ENCODE peak calls at places on chromosomes 4 and X, in nine cellular contexts. G is body of pancreas, N is neural progenitor cell, S is ovary, P is H1, T is vagina, V is WERI-Rb-1, Q is fibroblast of lung, X is fibroblast of the aortic adventitia. U is an unnamed sample.
A peak's percentile ranks its signal among the peaks of the same experiment; 100 is the strongest.

GRCh38 chr4:7222521-7222920 is 30.2 kb downstream of the SORCS2 start:
- DNase-seq in G (no peak), N (no peak), S (no peak), P (no peak), T (no peak), V (no peak), Q (no peak), X (no peak), U (no peak)

GRCh38 chrX:100408643-100409315 is 1.3 kb downstream of the PCDH19 start:
- DNase-seq in G (no peak), N (peak; percentile 55), S (peak; percentile 17), P (peak; percentile 56), T (no peak), V (no peak), Q (no peak), X (no peak), U (no peak)

GRCh38 chrX:24301060-24301459 is 12.8 kb downstream of the SUPT20HL2 start:
- DNase-seq in G (no peak), N (no peak), S (no peak), P (no peak), T (no peak), V (no peak), Q (no peak), X (peak; percentile 41), U (no peak)

GRCh38 chr4:171203425-171203824 is 609.8 kb upstream of the GALNTL6 start:
- DNase-seq in G (peak; percentile 20), N (no peak), S (no peak), P (no peak), T (no peak), V (no peak), Q (no peak), X (no peak), U (peak; percentile 2)

GRCh38 chr4:23135792-23136645 is 443.3 kb downstream of the GBA3 start:
- DNase-seq in G (no peak), N (peak; percentile 73), S (no peak), P (no peak), T (no peak), V (peak; percentile 33), Q (peak; percentile 68), X (peak; percentile 45), U (peak; percentile 50)

GRCh38 chr4:3070709-3071500 is 3.4 kb downstream of the HTT-AS start:
- DNase-seq in G (no peak), N (no peak), S (no peak), P (no peak), T (no peak), V (no peak), Q (no peak), X (no peak), U (no peak)

GRCh38 chr4:80101768-80102116 is 28.7 kb upstream of the ANTXR2 start:
- DNase-seq in G (no peak), N (no peak), S (no peak), P (no peak), T (no peak), V (no peak), Q (peak; percentile 36), X (peak; percentile 32), U (no peak)

GRCh38 chrX:148620023-148620422 is 119.6 kb downstream of the AFF2 start:
- DNase-seq in G (no peak), N (no peak), S (no peak), P (no peak), T (no peak), V (no peak), Q (no peak), X (no peak), U (no peak)

DNA sequence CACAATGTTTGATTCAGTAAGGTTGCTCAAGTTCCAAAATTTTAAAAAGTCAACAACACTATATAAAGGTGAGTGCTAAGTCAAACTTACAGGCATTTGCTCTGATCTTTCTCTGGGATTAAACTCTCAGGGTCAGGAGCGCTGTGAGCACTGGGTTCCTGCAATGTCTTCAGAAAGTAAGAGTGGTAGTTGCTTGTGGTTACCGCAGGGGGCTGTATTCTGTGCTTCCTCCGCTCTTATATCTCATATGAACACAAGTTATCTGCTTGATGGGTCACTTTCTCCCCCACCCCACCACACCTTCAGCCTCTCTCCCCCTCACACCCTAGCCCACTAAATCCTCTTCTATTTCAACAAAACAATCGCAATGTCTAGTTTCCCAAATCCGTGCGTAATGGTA is 116.4 kb upstream of the IGSF1 start:
- DNase-seq in G (no peak), N (peak; percentile 17), S (no peak), P (no peak), T (no peak), V (no peak), Q (no peak), X (no peak), U (peak; percentile 10)
- TF ChIP-seq CTCF in G (no peak), N (peak; percentile 22), S (no peak), P (peak; percentile 17), T (no peak), V (no peak), Q (no peak), X (peak; percentile 19), U (peak; percentile 45)

GRCh38 chr4:25843340-25844097 is 19.3 kb downstream of the SEL1L3 start:
- DNase-seq in G (peak; percentile 51), N (no peak), S (no peak), P (no peak), T (no peak), V (no peak), Q (no peak), X (peak; percentile 50), U (no peak)
- H3K4me3 ChIP-seq in G (no peak overlapping the region), N (no peak overlapping the region), S (no peak overlapping the region), P (no peak overlapping the region), T (no peak overlapping the region), V (no peak overlapping the region), Q (no peak overlapping the region), X (peak overlapping the region; percentile 26), U (no peak overlapping the region)

DNA sequence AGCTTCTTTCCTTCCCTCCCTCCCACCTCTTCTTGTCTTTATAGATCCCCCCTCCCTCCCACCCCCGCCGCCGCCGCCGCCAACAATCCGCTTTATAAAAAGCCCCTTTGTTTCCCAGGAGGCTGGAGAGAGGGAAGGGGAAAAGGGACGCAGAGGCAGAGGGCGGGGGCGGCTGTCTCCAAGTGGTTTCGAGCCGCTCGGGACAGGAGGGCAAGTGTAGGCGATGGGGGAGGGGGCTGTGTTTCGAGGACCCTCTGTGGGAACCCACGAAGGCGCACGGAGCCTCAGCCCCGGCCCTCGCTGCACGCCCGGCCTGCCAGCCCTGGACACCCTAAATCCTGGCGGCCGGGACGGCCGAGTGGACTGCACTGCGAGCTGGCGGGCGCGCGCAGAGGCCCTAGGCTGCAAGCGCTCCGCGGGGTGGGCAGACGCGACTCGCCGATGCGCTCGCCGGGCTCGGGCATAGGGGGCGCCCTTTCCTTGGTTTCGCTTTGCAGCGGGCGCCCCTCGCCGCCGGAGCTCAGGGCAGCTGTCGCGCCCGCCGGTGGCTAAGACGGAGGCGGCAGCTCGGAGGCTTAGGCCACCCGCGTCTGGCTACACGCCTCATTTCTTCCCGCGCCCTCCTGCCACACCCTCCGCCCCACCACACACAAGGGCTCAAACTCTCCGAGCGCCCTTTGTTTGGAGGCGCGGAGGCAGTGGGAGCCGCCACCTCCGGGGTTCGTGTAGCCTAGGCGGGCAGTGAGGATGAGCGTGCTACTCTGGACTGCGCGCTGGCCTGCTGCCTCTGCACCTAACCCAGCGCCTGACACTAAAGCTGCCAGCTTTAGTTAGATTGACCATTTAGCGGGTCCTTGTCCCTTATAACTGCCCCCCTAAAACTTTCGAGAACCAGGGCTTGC is 2.2 kb downstream of the MAMLD1 start:
- DNase-seq in G (peak; percentile 71), N (peak; percentile 85), S (peak; percentile 86), P (peak; percentile 83), T (peak; percentile 82), V (peak; percentile 81), Q (peak; percentile 66), X (peak; percentile 48), U (peak; percentile 79)
- TF ChIP-seq CTCF in G (peak; percentile 60), N (peak; percentile 57), S (peak; percentile 72), P (peak; percentile 47), T (peak; percentile 27), V (peak; percentile 81), Q (peak; percentile 37), X (peak; percentile 50), U (peak; percentile 63)

DNA sequence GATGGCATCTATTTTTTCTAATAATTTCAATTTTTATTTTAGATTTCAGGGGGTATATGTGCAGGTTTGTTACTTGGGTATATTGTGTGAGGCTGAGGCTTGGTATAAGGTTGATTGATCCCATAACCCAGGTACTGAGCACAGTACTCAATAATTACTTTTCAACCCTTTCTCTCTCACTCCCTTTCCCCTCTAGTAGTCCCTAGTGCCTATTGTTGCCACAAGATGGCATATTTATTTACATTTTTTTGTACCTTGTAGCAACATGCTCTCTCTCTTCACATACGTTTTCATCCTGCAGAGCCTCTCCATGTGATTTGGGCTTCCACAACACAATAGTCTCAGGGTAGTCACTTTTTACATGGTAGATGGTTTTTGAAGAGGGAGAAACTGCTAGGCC is 172.0 kb downstream of the ATOH1 start:
- DNase-seq in G (no peak), N (no peak), S (no peak), P (no peak), T (no peak), V (no peak), Q (no peak), X (no peak), U (no peak)
- H3K4me3 ChIP-seq in G (no peak overlapping the region), N (no peak overlapping the region), S (no peak overlapping the region), P (no peak overlapping the region), T (no peak overlapping the region), V (no peak overlapping the region), Q (no peak overlapping the region), X (no peak overlapping the region), U (no peak overlapping the region)

GRCh38 chrX:79095441-79096338 is 48.8 kb upstream of the GPR174 start:
- DNase-seq in G (no peak), N (no peak), S (no peak), P (no peak), T (no peak), V (no peak), Q (no peak), X (no peak), U (peak; percentile 84)
- TF ChIP-seq CTCF in G (no peak), N (no peak), S (no peak), P (no peak), T (no peak), V (no peak), Q (no peak), X (no peak), U (no peak)

GRCh38 chrX:136779346-136779781 is 1.4 kb downstream of the ARHGEF6 start:
- DNase-seq in G (no peak), N (no peak), S (no peak), P (no peak), T (no peak), V (no peak), Q (no peak), X (no peak), U (no peak)

GRCh38 chrX:136780738-136781137 is at the start of gene ARHGEF6:
- DNase-seq in G (no peak), N (no peak), S (no peak), P (no peak), T (no peak), V (no peak), Q (peak; percentile 9), X (peak; percentile 8), U (no peak)

GRCh38 chrX:136778914-136779313 is 1.8 kb downstream of the ARHGEF6 start:
- DNase-seq in G (no peak), N (no peak), S (no peak), P (no peak), T (no peak), V (no peak), Q (no peak), X (no peak), U (no peak)

GRCh38 chrX:136781180-136781797 is 557 bp upstream of the ARHGEF6 start:
- DNase-seq in G (no peak), N (no peak), S (no peak), P (no peak), T (no peak), V (no peak), Q (peak; percentile 19), X (peak; percentile 6), U (no peak)

GRCh38 chrX:136780241-136780640 is 491 bp downstream of the ARHGEF6 start:
- DNase-seq in G (no peak), N (no peak), S (no peak), P (no peak), T (no peak), V (no peak), Q (no peak), X (no peak), U (no peak)
- H3K4me3 ChIP-seq in G (no peak overlapping the region), N (no peak overlapping the region), S (peak overlapping the region; percentile 10), P (no peak overlapping the region), T (peak overlapping the region; percentile 28), V (no peak overlapping the region), Q (no peak overlapping the region), X (no peak overlapping the region), U (no peak overlapping the region)